ENCODE peak calls at places on chromosome 14, in seven cellular contexts. W, O, X, E, Z, V and D are unnamed samples.
A peak's percentile ranks its signal among the peaks of the same experiment; 100 is the strongest.

GRCh38 chr14:75822522-75823288 is 159.1 kb downstream of the TGFB3 start:
- DNase-seq in W (no peak), O (no peak), X (no peak), E (no peak), Z (no peak), V (no peak), D (no peak)

GRCh38 chr14:34539407-34540180 is at the start of gene EAPP:
- DNase-seq in W (peak; percentile 99), O (peak; percentile 100), X (peak; percentile 98), E (peak; percentile 99), Z (peak; percentile 99), V (peak; percentile 96), D (peak; percentile 96)

GRCh38 chr14:77641534-77642341 is 25.3 kb upstream of the SPTLC2 start:
- DNase-seq in W (peak; percentile 82), O (no peak), X (peak; percentile 67), E (peak; percentile 53), Z (peak; percentile 86), V (peak; percentile 92), D (peak; percentile 82)

GRCh38 chr14:101830271-101830670 is 68.8 kb downstream of the PPP2R5C start:
- DNase-seq in W (no peak), O (no peak), X (no peak), E (no peak), Z (no peak), V (no peak), D (no peak)

GRCh38 chr14:78902010-78902623 is 731.9 kb downstream of the NRXN3 start:
- DNase-seq in W (peak; percentile 31), O (peak; percentile 8), X (peak; percentile 1), E (peak; percentile 9), Z (no peak), V (no peak), D (peak; percentile 44)

GRCh38 chr14:69316449-69317391 is 56.8 kb downstream of the GALNT16 start:
- DNase-seq in W (no peak), O (no peak), X (no peak), E (no peak), Z (peak; percentile 82), V (no peak), D (peak; percentile 7)

GRCh38 chr14:23447634-23448353 is 12.3 kb upstream of the MYH7 start:
- DNase-seq in W (peak; percentile 43), O (peak; percentile 50), X (no peak), E (no peak), Z (no peak), V (no peak), D (no peak)

GRCh38 chr14:31441273-31442110 is 15.8 kb downstream of the DTD2 start:
- DNase-seq in W (no peak), O (no peak), X (no peak), E (no peak), Z (no peak), V (no peak), D (no peak)

GRCh38 chr14:23308721-23309445 is 2.2 kb downstream of the BCL2L2 start:
- DNase-seq in W (no peak), O (no peak), X (no peak), E (no peak), Z (no peak), V (peak; percentile 71), D (no peak)

GRCh38 chr14:74933925-74934435 is 10.9 kb upstream of the RPS6KL1 start:
- DNase-seq in W (no peak), O (no peak), X (no peak), E (no peak), Z (no peak), V (no peak), D (peak; percentile 24)

GRCh38 chr14:59427653-59428578 is 37.3 kb downstream of the GPR135 start:
- DNase-seq in W (no peak), O (no peak), X (no peak), E (no peak), Z (no peak), V (no peak), D (no peak)
- TF ChIP-seq POLR2AphosphoS5 in W (no peak), O (no peak), X (no peak), E (no peak), Z (no peak), V (no peak), D (no peak)

GRCh38 chr14:68143341-68143807 is 323.8 kb downstream of the RAD51B start:
- DNase-seq in W (peak; percentile 45), O (no peak), X (no peak), E (peak; percentile 47), Z (peak; percentile 92), V (no peak), D (peak; percentile 48)
- TF ChIP-seq POLR2AphosphoS5 in W (peak; percentile 41), O (no peak), X (no peak), E (peak; percentile 22), Z (no peak), V (peak; percentile 13), D (no peak)

GRCh38 chr14:103708750-103709187 is 6.5 kb downstream of the XRCC3 start:
- DNase-seq in W (peak; percentile 76), O (no peak), X (no peak), E (peak; percentile 89), Z (no peak), V (no peak), D (no peak)

GRCh38 chr14:103705524-103706284 is 9.5 kb downstream of the XRCC3 start:
- DNase-seq in W (no peak), O (no peak), X (no peak), E (no peak), Z (no peak), V (no peak), D (no peak)

GRCh38 chr14:103705158-103705523 is 10.1 kb downstream of the XRCC3 start:
- DNase-seq in W (peak; percentile 81), O (no peak), X (no peak), E (peak; percentile 93), Z (no peak), V (peak; percentile 93), D (peak; percentile 86)

GRCh38 chr14:103707329-103708263 is 7.7 kb downstream of the XRCC3 start:
- DNase-seq in W (no peak), O (no peak), X (no peak), E (no peak), Z (no peak), V (peak; percentile 76), D (no peak)

DNA sequence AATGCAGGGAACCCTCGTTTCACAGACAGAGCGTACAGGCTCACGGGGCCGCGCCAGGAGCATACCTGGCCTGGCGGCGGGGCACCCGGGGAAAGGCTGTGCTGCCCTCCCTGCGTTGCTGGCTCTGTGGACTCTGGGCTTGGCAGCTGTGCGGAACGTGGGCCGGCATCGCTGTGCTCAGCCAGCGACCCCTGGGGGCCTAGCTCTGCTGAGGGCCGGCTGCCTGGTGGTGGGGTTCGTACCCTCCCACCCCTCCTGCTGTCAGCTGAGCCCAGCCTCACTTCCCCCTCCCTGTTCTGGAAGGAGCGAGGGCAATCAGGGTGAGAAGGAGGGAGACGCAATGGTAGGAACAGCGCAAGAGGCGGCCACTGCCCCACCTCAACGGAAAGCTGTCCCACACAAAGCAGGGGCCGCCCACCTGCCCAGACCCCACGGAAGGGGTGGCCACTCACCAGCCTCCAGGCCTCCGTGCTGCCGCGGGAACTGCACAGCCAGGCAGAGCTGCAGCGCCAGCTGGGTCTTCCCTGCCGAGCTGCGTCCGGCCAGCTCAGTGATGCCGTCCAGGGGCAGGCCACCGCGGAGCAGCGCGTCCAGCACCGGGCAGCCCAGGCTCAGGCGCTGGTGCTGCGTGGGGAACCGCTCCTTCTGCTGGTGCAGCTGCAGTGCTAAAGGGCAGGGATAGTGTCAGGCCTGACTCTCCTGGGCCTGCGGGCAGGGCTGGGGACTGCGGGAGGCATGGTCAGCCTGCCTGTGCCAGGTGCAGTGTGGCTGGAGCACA is 8.5 kb downstream of the XRCC3 start:
- DNase-seq in W (no peak), O (no peak), X (no peak), E (no peak), Z (no peak), V (peak; percentile 82), D (no peak)
- TF ChIP-seq POLR2AphosphoS5 in W (no peak), O (no peak), X (peak; percentile 20), E (no peak), Z (no peak), V (no peak), D (no peak)

DNA sequence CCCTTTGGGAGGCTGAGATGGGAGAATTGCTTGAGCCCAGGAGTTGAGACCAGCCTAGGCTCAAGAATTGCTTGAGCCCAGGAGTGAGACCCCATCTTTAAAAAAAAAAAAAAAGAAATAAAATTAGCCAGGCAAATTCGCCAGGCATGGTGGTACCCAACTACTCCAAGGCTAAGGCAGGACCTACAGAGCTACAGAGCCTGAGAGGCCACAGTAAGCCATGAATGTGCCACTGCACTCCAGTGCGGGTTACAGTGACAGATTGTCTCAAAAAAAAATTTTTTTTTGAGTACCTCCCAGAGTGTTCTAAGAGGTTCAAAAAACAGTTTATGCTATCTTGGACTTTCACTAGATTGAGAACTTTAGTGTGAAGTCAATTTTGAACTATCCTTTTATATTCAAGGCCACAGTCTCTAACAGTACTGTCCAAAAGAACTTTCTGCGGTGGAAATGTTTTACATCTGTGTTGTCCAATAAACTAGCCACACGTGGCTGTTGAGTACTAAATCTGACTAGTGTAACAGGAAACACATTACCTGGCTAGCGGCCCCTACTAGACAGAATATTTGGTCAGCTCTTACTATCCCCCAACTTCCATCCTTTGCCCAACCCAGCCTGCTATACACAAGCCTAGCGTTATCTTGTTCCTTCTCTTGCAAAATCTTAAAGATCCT is 2.4 kb downstream of the RPL36AL start:
- DNase-seq in W (no peak), O (no peak), X (no peak), E (no peak), Z (no peak), V (no peak), D (no peak)
- TF ChIP-seq POLR2AphosphoS5 in W (no peak), O (no peak), X (no peak), E (no peak), Z (no peak), V (no peak), D (no peak)